ENCODE peak calls at places on chromosomes 12 and 14, in seven cellular contexts. C is PC-3, I is prostate gland, F is HepG2, P is tibial nerve, R is A549, G is upper lobe of right lung. E is an unnamed sample.

GRCh38 chr12:76890407-76891143 is 11.8 kb upstream of the CSRP2 start:
- DNase-seq in C (peak; percentile 43), I (no peak), F (no peak), P (no peak), R (no peak), G (no peak), E (peak; percentile 71)

GRCh38 chr14:102225936-102226335 is 79.0 kb downstream of the MOK start:
- DNase-seq in C (no peak), I (no peak), F (no peak), P (no peak), R (no peak), G (no peak), E (no peak)

GRCh38 chr12:101051901-101052550 is 158.0 kb downstream of the SLC5A8 start:
- DNase-seq in C (peak; percentile 81), I (no peak), F (peak; percentile 88), P (no peak), R (peak; percentile 82), G (no peak), E (peak; percentile 72)

GRCh38 chr14:92997343-92998061 is 74.6 kb downstream of the CHGA start:
- DNase-seq in C (no peak), I (no peak), F (no peak), P (no peak), R (no peak), G (no peak), E (no peak)

GRCh38 chr14:19878029-19878642 is 3.2 kb downstream of the OR4K2 start:
- DNase-seq in C (peak; percentile 67), I (no peak), F (peak; percentile 30), P (no peak), R (peak; percentile 36), G (no peak), E (no peak)

GRCh38 chr12:80269953-80270552 is 170.7 kb downstream of the OTOGL start:
- DNase-seq in C (peak; percentile 69), I (no peak), F (peak; percentile 24), P (peak; percentile 16), R (peak; percentile 55), G (no peak), E (peak; percentile 27)

GRCh38 chr12:66768293-66768692 is 89.4 kb upstream of the GRIP1 start:
- DNase-seq in C (no peak), I (no peak), F (no peak), P (no peak), R (no peak), G (no peak), E (no peak)

GRCh38 chr14:74414380-74414779 is 11.6 kb downstream of the SYNDIG1L start:
- DNase-seq in C (peak; percentile 17), I (no peak), F (no peak), P (no peak), R (no peak), G (no peak), E (no peak)

GRCh38 chr14:20632448-20632830 is 9.1 kb downstream of the OR6S1 start:
- DNase-seq in C (peak; percentile 13), I (no peak), F (no peak), P (no peak), R (no peak), G (no peak), E (no peak)

GRCh38 chr12:130147875-130148596 is 14.2 kb upstream of the FZD10 start:
- DNase-seq in C (no peak), I (no peak), F (no peak), P (no peak), R (no peak), G (no peak), E (no peak)

GRCh38 chr14:102827716-102828115 is 50.5 kb downstream of the TRAF3 start:
- DNase-seq in C (no peak), I (no peak), F (no peak), P (no peak), R (no peak), G (no peak), E (no peak)

GRCh38 chr14:104665663-104666522 is 23.5 kb upstream of the INF2 start:
- DNase-seq in C (peak; percentile 37), I (no peak), F (peak; percentile 96), P (peak; percentile 36), R (peak; percentile 77), G (peak; percentile 77), E (no peak)

GRCh38 chr14:27190286-27190685 is 592.5 kb upstream of the NOVA1 start:
- DNase-seq in C (no peak), I (no peak), F (no peak), P (no peak), R (no peak), G (no peak), E (no peak)

GRCh38 chr14:88502740-88503139 is 52.1 kb downstream of the PTPN21 start:
- DNase-seq in C (no peak), I (no peak), F (no peak), P (no peak), R (no peak), G (no peak), E (no peak)

GRCh38 chr12:104230704-104231103 is 15.1 kb downstream of the TXNRD1 start:
- DNase-seq in C (no peak), I (no peak), F (no peak), P (no peak), R (no peak), G (no peak), E (no peak)

GRCh38 chr12:89064780-89065179 is 287.5 kb downstream of the DUSP6 start:
- DNase-seq in C (peak; percentile 96), I (no peak), F (no peak), P (no peak), R (peak; percentile 6), G (no peak), E (peak; percentile 78)

GRCh38 chr14:60775296-60775695 is 40.7 kb downstream of the MNAT1 start:
- DNase-seq in C (peak; percentile 93), I (no peak), F (no peak), P (no peak), R (no peak), G (no peak), E (peak; percentile 55)

GRCh38 chr14:35333797-35334743 is 41.9 kb downstream of the PSMA6 start:
- DNase-seq in C (no peak), I (no peak), F (peak; percentile 78), P (no peak), R (peak; percentile 29), G (no peak), E (no peak)

GRCh38 chr12:8033153-8034044 is 883 bp downstream of the FOXJ2 start:
- DNase-seq in C (peak; percentile 26), I (peak; percentile 64), F (no peak), P (peak; percentile 65), R (peak; percentile 60), G (no peak), E (peak; percentile 54)

GRCh38 chr14:74500417-74501134 is 7.0 kb downstream of the ISCA2 start:
- DNase-seq in C (no peak), I (no peak), F (no peak), P (no peak), R (no peak), G (no peak), E (no peak)

GRCh38 chr14:72731252-72732020 is 162.5 kb downstream of the DPF3 start:
- DNase-seq in C (no peak), I (no peak), F (no peak), P (no peak), R (no peak), G (no peak), E (no peak)

GRCh38 chr12:46461459-46461858 is 88.9 kb upstream of the SLC38A2 start:
- DNase-seq in C (no peak), I (no peak), F (no peak), P (peak; percentile 26), R (no peak), G (no peak), E (no peak)

GRCh38 chr14:104794641-104795467 is 694 bp downstream of the AKT1 start:
- DNase-seq in C (peak; percentile 26), I (no peak), F (no peak), P (no peak), R (no peak), G (no peak), E (peak; percentile 49)

GRCh38 chr12:6765634-6766581 is at the start of gene PTMS:
- DNase-seq in C (peak; percentile 78), I (peak; percentile 86), F (peak; percentile 41), P (peak; percentile 69), R (peak; percentile 99), G (peak; percentile 90), E (peak; percentile 80)

GRCh38 chr12:56267443-56268071 is 815 bp downstream of the COQ10A start:
- DNase-seq in C (no peak), I (no peak), F (peak; percentile 44), P (no peak), R (no peak), G (peak; percentile 30), E (no peak)

GRCh38 chr12:56266634-56267442 is at the start of gene COQ10A:
- DNase-seq in C (peak; percentile 88), I (peak; percentile 90), F (peak; percentile 83), P (peak; percentile 89), R (peak; percentile 94), G (peak; percentile 95), E (peak; percentile 86)

GRCh38 chr12:56274299-56274698 is 7.6 kb downstream of the COQ10A start:
- DNase-seq in C (no peak), I (no peak), F (no peak), P (no peak), R (no peak), G (no peak), E (no peak)

DNA sequence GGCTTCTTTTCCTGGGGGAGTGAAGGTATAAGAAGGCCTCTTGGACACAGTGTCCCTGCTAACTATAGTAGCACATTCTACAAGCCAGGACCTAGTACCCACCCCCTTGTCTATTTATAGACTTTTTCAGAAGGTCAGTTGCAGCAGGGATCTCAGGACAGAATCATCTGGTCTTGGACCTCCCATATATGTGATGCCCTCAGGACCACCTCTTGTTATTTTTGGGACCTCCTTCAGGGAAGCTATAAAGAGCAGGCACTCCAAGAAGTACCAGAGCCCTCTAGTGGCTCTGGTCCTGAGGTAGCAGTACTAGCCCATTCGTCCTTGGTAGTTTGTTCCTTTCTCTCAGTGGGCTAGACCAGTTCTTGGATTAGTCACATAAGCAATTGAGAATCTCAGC is 4.3 kb downstream of the COQ10A start:
- DNase-seq in C (peak; percentile 49), I (no peak), F (no peak), P (no peak), R (peak; percentile 48), G (no peak), E (no peak)
- TF ChIP-seq CTCF in C (peak; percentile 67), I (no peak), F (peak; percentile 62), P (no peak), R (peak; percentile 59), G (no peak), E (no peak)

GRCh38 chr14:51020024-51020710 is 74.7 kb downstream of the TRIM9 start:
- DNase-seq in C (no peak), I (no peak), F (no peak), P (no peak), R (no peak), G (no peak), E (no peak)
- H3K27ac ChIP-seq in C (no peak overlapping the region), I (no peak overlapping the region), F (no peak overlapping the region), P (no peak overlapping the region), R (no peak overlapping the region), G (no peak overlapping the region), E (no peak overlapping the region)

GRCh38 chr14:21768116-21768874 is 94.7 kb upstream of the OR4E1 start:
- DNase-seq in C (peak; percentile 53), I (no peak), F (peak; percentile 42), P (no peak), R (peak; percentile 26), G (no peak), E (peak; percentile 42)
- TF ChIP-seq CTCF in C (peak; percentile 76), I (no peak), F (peak; percentile 66), P (no peak), R (peak; percentile 51), G (peak; percentile 34), E (peak; percentile 25)

DNA sequence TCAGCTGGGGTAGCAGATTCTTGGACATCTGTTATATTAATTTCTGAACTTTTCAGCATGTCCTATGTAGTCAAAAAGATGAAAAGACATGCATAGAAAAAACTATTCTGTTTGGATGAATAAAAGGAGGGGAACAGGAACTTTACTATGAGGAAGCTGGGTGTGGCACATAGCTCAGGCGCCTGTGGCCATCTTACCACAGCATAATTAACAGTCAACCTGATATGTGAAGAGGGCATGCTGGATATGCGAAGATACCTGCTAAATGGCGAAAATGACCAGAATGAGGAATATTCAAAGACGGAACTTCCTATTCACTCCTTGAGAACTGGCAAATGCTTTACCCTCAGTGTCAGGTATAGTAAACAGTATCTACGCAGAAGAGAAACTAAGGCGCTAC is 18.4 kb downstream of the SETD3 start:
- DNase-seq in C (no peak), I (no peak), F (no peak), P (no peak), R (no peak), G (no peak), E (no peak)
- H3K27ac ChIP-seq in C (no peak overlapping the region), I (no peak overlapping the region), F (no peak overlapping the region), P (no peak overlapping the region), R (no peak overlapping the region), G (no peak overlapping the region), E (no peak overlapping the region)